ENCODE peak calls at places on chromosomes 7 and 10, in ten cellular contexts. T is posterior vena cava, G is nucleus accumbens, I is heart left ventricle, J is Calu3, W is neuronal stem cell, D is NCI-H2171, P is kidney epithelial cell, V is type B pancreatic cell, S is NCI-H1092. M is an unnamed sample.

GRCh38 chr7:116692599-116693308 is 20.8 kb downstream of the MET start:
- DNase-seq in J (no peak), V (no peak), W (no peak), D (no peak), I (no peak), S (no peak), G (no peak), T (no peak), P (no peak), M (no peak)

GRCh38 chr7:92994889-92995288 is 122.9 kb downstream of the SAMD9 start:
- DNase-seq in T (no peak), P (no peak), J (no peak), W (no peak), S (no peak), G (no peak), I (no peak), V (no peak), D (no peak), M (no peak)

GRCh38 chr10:71663311-71663710 is 56.3 kb downstream of the C10orf105 start:
- DNase-seq in W (no peak), I (no peak), P (no peak), S (no peak), T (no peak), V (no peak), D (no peak), J (peak), G (no peak), M (no peak)

GRCh38 chr7:139867847-139868246 is 38.8 kb downstream of the TBXAS1 start:
- DNase-seq in P (no peak), G (no peak), S (no peak), D (no peak), W (no peak), I (no peak), J (no peak), V (no peak), T (no peak), M (no peak)

GRCh38 chr7:140568021-140568813 is 72.4 kb downstream of the DENND2A start:
- DNase-seq in D (no peak), G (no peak), J (no peak), P (no peak), T (peak), S (no peak), W (no peak), I (no peak), V (no peak), M (no peak)

GRCh38 chr7:12635830-12636229 is 51.6 kb upstream of the ARL4A start:
- DNase-seq in I (no peak), T (no peak), J (no peak), D (no peak), W (no peak), S (no peak), V (no peak), P (no peak), G (no peak), M (no peak)

GRCh38 chr7:149762610-149763009 is 10.8 kb downstream of the ZNF467 start:
- DNase-seq in G (no peak), S (no peak), I (no peak), D (no peak), V (no peak), P (no peak), J (no peak), W (no peak), T (no peak), M (no peak)

GRCh38 chr7:42883950-42884349 is 27.9 kb downstream of the C7orf25 start:
- DNase-seq in W (no peak), I (no peak), J (no peak), G (no peak), T (no peak), V (no peak), P (peak), D (no peak), S (peak), M (peak)

GRCh38 chr10:6593140-6593740 is 13.2 kb upstream of the PRKCQ start:
- DNase-seq in S (no peak), I (no peak), P (no peak), T (no peak), W (no peak), J (no peak), V (no peak), G (no peak), D (no peak), M (no peak)

GRCh38 chr7:149126662-149127321 is 668 bp upstream of the ZNF425 start:
- DNase-seq in J (peak), I (peak), T (peak), S (peak), W (no peak), D (peak), V (peak), P (no peak), G (peak), M (peak)

GRCh38 chr10:42932735-42933453 is 144.0 kb upstream of the RET start:
- DNase-seq in S (no peak), V (peak), I (no peak), J (no peak), D (no peak), T (peak), G (no peak), W (peak), P (no peak), M (peak)

GRCh38 chr10:56507033-56507432 is 146.0 kb upstream of the ZWINT start:
- DNase-seq in G (no peak), D (no peak), W (no peak), S (no peak), V (no peak), J (no peak), P (no peak), T (no peak), I (no peak), M (no peak)

GRCh38 chr10:35388197-35388596 is 51.9 kb downstream of the CCNY start:
- DNase-seq in I (no peak), W (no peak), P (no peak), D (no peak), S (no peak), T (no peak), J (no peak), G (no peak), V (no peak), M (no peak)

GRCh38 chr10:98295907-98296306 is 27.9 kb upstream of the LOXL4 start:
- DNase-seq in V (no peak), I (no peak), T (no peak), J (no peak), S (no peak), D (no peak), W (no peak), P (no peak), G (no peak), M (no peak)

GRCh38 chr7:138670594-138670993 is 30.6 kb downstream of the SVOPL start:
- DNase-seq in W (no peak), V (no peak), I (no peak), J (no peak), G (no peak), P (no peak), T (no peak), D (no peak), S (no peak), M (no peak)

GRCh38 chr7:48299580-48300169 is 128.4 kb downstream of the ABCA13 start:
- DNase-seq in P (no peak), W (peak), D (no peak), S (peak), J (peak), I (peak), V (no peak), G (peak), T (no peak), M (peak)

GRCh38 chr7:131633342-131633843 is 77.0 kb upstream of the PODXL start:
- DNase-seq in W (no peak), D (no peak), T (no peak), G (no peak), P (no peak), S (no peak), I (no peak), J (no peak), V (no peak), M (no peak)

GRCh38 chr10:30518907-30519306 is 84.9 kb downstream of the MAP3K8 start:
- DNase-seq in V (no peak), J (no peak), G (no peak), W (no peak), S (no peak), D (no peak), P (no peak), I (no peak), T (no peak), M (no peak)

GRCh38 chr10:62512732-62513475 is 138.7 kb downstream of the ZNF365 start:
- DNase-seq in W (no peak), V (no peak), D (no peak), J (peak), G (no peak), S (no peak), I (no peak), T (no peak), P (no peak), M (no peak)

GRCh38 chr10:6461961-6462360 is 118.1 kb downstream of the PRKCQ start:
- DNase-seq in W (no peak), J (no peak), G (no peak), S (no peak), P (peak), D (no peak), I (no peak), V (no peak), T (no peak), M (no peak)

GRCh38 chr7:22549667-22550513 is 49.9 kb upstream of the STEAP1B start:
- DNase-seq in V (no peak), P (no peak), D (peak), W (peak), S (peak), T (no peak), I (no peak), J (peak), G (no peak), M (peak)

GRCh38 chr7:141158562-141158961 is 84.7 kb downstream of the TMEM178B start:
- DNase-seq in S (no peak), J (peak), V (no peak), I (peak), G (no peak), D (no peak), W (no peak), T (peak), P (peak), M (no peak)

GRCh38 chr7:151416135-151416740 is 6.4 kb upstream of the WDR86 start:
- DNase-seq in V (no peak), W (no peak), T (no peak), G (no peak), I (no peak), D (no peak), S (no peak), J (no peak), P (no peak), M (no peak)

GRCh38 chr7:156935250-156935649 is 14.3 kb upstream of the NOM1 start:
- DNase-seq in J (no peak), P (no peak), W (no peak), G (no peak), I (no peak), T (no peak), D (no peak), S (no peak), V (no peak), M (no peak)

GRCh38 chr7:24769863-24770262 is 12.6 kb upstream of the GSDME start:
- DNase-seq in P (no peak), W (no peak), I (no peak), S (no peak), T (no peak), J (no peak), V (no peak), G (no peak), D (no peak), M (no peak)

GRCh38 chr7:94115316-94115715 is 111.2 kb upstream of the BET1 start:
- DNase-seq in G (no peak), T (no peak), W (no peak), V (no peak), I (no peak), D (no peak), P (no peak), J (no peak), S (no peak), M (no peak)

GRCh38 chr7:50303894-50304157 is 690 bp upstream of the IKZF1 start:
- DNase-seq in D (no peak), I (no peak), S (no peak), J (no peak), T (no peak), W (no peak), V (no peak), P (no peak), G (no peak), M (no peak)

GRCh38 chr7:47454066-47454950 is 127.6 kb downstream of the TNS3 start:
- DNase-seq in P (no peak), V (no peak), D (no peak), J (no peak), G (no peak), S (no peak), W (no peak), T (peak), I (no peak), M (peak)

M was measured in SHP77 treated with DMSO at 0.1 percent for 48 hours.